ENCODE peak calls at places on chromosomes 3 and 15, in ten cellular contexts. One of them, this sample, is unnamed.

GRCh38 chr3:33636125-33636855 is 81.8 kb downstream of the CLASP2 start:
- DNase-seq in naive thymus-derived CD4-positive, alpha-beta T cell: peak; percentile 16
- DNase-seq in Panc1: no peak
- DNase-seq in RWPE1: peak; percentile 8
- DNase-seq in T-helper 17 cell: no peak
- DNase-seq in nucleus accumbens: no peak
- DNase-seq in AG08395: peak; percentile 48
- DNase-seq in hypothalamus: no peak
- DNase-seq in AG08396: peak; percentile 21
- DNase-seq in KBM-7: peak; percentile 80
- DNase-seq in this sample: no peak

GRCh38 chr3:8560608-8561007 is 59.0 kb downstream of the LMCD1 start:
- DNase-seq in naive thymus-derived CD4-positive, alpha-beta T cell: no peak
- DNase-seq in Panc1: no peak
- DNase-seq in RWPE1: no peak
- DNase-seq in T-helper 17 cell: no peak
- DNase-seq in nucleus accumbens: no peak
- DNase-seq in AG08395: peak; percentile 14
- DNase-seq in hypothalamus: no peak
- DNase-seq in AG08396: peak; percentile 56
- DNase-seq in KBM-7: no peak
- DNase-seq in this sample: no peak

GRCh38 chr3:19885468-19885867 is 48.5 kb downstream of the EFHB start:
- DNase-seq in naive thymus-derived CD4-positive, alpha-beta T cell: no peak
- DNase-seq in Panc1: no peak
- DNase-seq in RWPE1: peak; percentile 20
- DNase-seq in T-helper 17 cell: no peak
- DNase-seq in nucleus accumbens: no peak
- DNase-seq in AG08395: peak; percentile 62
- DNase-seq in hypothalamus: no peak
- DNase-seq in AG08396: peak; percentile 41
- DNase-seq in KBM-7: peak; percentile 40
- DNase-seq in this sample: no peak

GRCh38 chr3:165653130-165653778 is 184.0 kb downstream of the BCHE start:
- DNase-seq in naive thymus-derived CD4-positive, alpha-beta T cell: no peak
- DNase-seq in Panc1: no peak
- DNase-seq in RWPE1: no peak
- DNase-seq in T-helper 17 cell: no peak
- DNase-seq in nucleus accumbens: no peak
- DNase-seq in AG08395: no peak
- DNase-seq in hypothalamus: no peak
- DNase-seq in AG08396: no peak
- DNase-seq in KBM-7: peak; percentile 2
- DNase-seq in this sample: no peak

GRCh38 chr15:37921527-37922385 is 12.7 kb upstream of the TMCO5A start:
- DNase-seq in naive thymus-derived CD4-positive, alpha-beta T cell: no peak
- DNase-seq in Panc1: no peak
- DNase-seq in RWPE1: no peak
- DNase-seq in T-helper 17 cell: no peak
- DNase-seq in nucleus accumbens: no peak
- DNase-seq in AG08395: no peak
- DNase-seq in hypothalamus: no peak
- DNase-seq in AG08396: no peak
- DNase-seq in KBM-7: no peak
- DNase-seq in this sample: no peak

GRCh38 chr3:46558184-46559029 is 7.7 kb downstream of the LRRC2 start:
- DNase-seq in naive thymus-derived CD4-positive, alpha-beta T cell: peak; percentile 70
- DNase-seq in Panc1: peak; percentile 71
- DNase-seq in RWPE1: peak; percentile 68
- DNase-seq in T-helper 17 cell: peak; percentile 62
- DNase-seq in nucleus accumbens: peak; percentile 6
- DNase-seq in AG08395: peak; percentile 95
- DNase-seq in hypothalamus: peak; percentile 37
- DNase-seq in AG08396: peak; percentile 84
- DNase-seq in KBM-7: peak; percentile 90
- DNase-seq in this sample: no peak

GRCh38 chr3:111165411-111165810 is 93.8 kb downstream of the NECTIN3 start:
- DNase-seq in naive thymus-derived CD4-positive, alpha-beta T cell: no peak
- DNase-seq in Panc1: no peak
- DNase-seq in RWPE1: no peak
- DNase-seq in T-helper 17 cell: no peak
- DNase-seq in nucleus accumbens: no peak
- DNase-seq in AG08395: no peak
- DNase-seq in hypothalamus: no peak
- DNase-seq in AG08396: no peak
- DNase-seq in KBM-7: no peak
- DNase-seq in this sample: no peak

GRCh38 chr3:187041362-187042061 is 97.8 kb downstream of the RPL39L start:
- DNase-seq in naive thymus-derived CD4-positive, alpha-beta T cell: peak; percentile 51
- DNase-seq in Panc1: no peak
- DNase-seq in RWPE1: no peak
- DNase-seq in T-helper 17 cell: no peak
- DNase-seq in nucleus accumbens: no peak
- DNase-seq in AG08395: no peak
- DNase-seq in hypothalamus: no peak
- DNase-seq in AG08396: no peak
- DNase-seq in KBM-7: peak; percentile 61
- DNase-seq in this sample: no peak

GRCh38 chr3:40398346-40398745 is 11.4 kb downstream of the ENTPD3 start:
- DNase-seq in naive thymus-derived CD4-positive, alpha-beta T cell: no peak
- DNase-seq in Panc1: no peak
- DNase-seq in RWPE1: peak; percentile 8
- DNase-seq in T-helper 17 cell: no peak
- DNase-seq in nucleus accumbens: no peak
- DNase-seq in AG08395: no peak
- DNase-seq in hypothalamus: no peak
- DNase-seq in AG08396: no peak
- DNase-seq in KBM-7: no peak
- DNase-seq in this sample: no peak

GRCh38 chr15:41992151-41992802 is 19.9 kb upstream of the EHD4 start:
- DNase-seq in naive thymus-derived CD4-positive, alpha-beta T cell: no peak
- DNase-seq in Panc1: no peak
- DNase-seq in RWPE1: no peak
- DNase-seq in T-helper 17 cell: no peak
- DNase-seq in nucleus accumbens: no peak
- DNase-seq in AG08395: no peak
- DNase-seq in hypothalamus: no peak
- DNase-seq in AG08396: no peak
- DNase-seq in KBM-7: no peak
- DNase-seq in this sample: no peak

GRCh38 chr15:61186905-61187865 is 41.9 kb downstream of the RORA start:
- DNase-seq in naive thymus-derived CD4-positive, alpha-beta T cell: no peak
- DNase-seq in Panc1: no peak
- DNase-seq in RWPE1: no peak
- DNase-seq in T-helper 17 cell: no peak
- DNase-seq in nucleus accumbens: peak; percentile 8
- DNase-seq in AG08395: no peak
- DNase-seq in hypothalamus: no peak
- DNase-seq in AG08396: no peak
- DNase-seq in KBM-7: no peak
- DNase-seq in this sample: no peak

GRCh38 chr3:46517016-46517770 is 19.4 kb downstream of the RTP3 start:
- DNase-seq in naive thymus-derived CD4-positive, alpha-beta T cell: no peak
- DNase-seq in Panc1: peak; percentile 18
- DNase-seq in RWPE1: peak; percentile 71
- DNase-seq in T-helper 17 cell: no peak
- DNase-seq in nucleus accumbens: no peak
- DNase-seq in AG08395: peak; percentile 81
- DNase-seq in hypothalamus: no peak
- DNase-seq in AG08396: peak; percentile 52
- DNase-seq in KBM-7: no peak
- DNase-seq in this sample: no peak

GRCh38 chr3:47542614-47543173 is 29.2 kb upstream of the ELP6 start:
- DNase-seq in naive thymus-derived CD4-positive, alpha-beta T cell: no peak
- DNase-seq in Panc1: no peak
- DNase-seq in RWPE1: no peak
- DNase-seq in T-helper 17 cell: no peak
- DNase-seq in nucleus accumbens: peak; percentile 25
- DNase-seq in AG08395: peak; percentile 72
- DNase-seq in hypothalamus: peak; percentile 52
- DNase-seq in AG08396: peak; percentile 60
- DNase-seq in KBM-7: no peak
- DNase-seq in this sample: no peak

GRCh38 chr3:12730511-12731234 is 28.4 kb downstream of the TMEM40 start:
- DNase-seq in naive thymus-derived CD4-positive, alpha-beta T cell: no peak
- DNase-seq in Panc1: no peak
- DNase-seq in RWPE1: no peak
- DNase-seq in T-helper 17 cell: no peak
- DNase-seq in nucleus accumbens: no peak
- DNase-seq in AG08395: no peak
- DNase-seq in hypothalamus: no peak
- DNase-seq in AG08396: no peak
- DNase-seq in KBM-7: no peak
- DNase-seq in this sample: no peak

GRCh38 chr15:31268911-31269784 is 57.5 kb upstream of the KLF13 start:
- DNase-seq in naive thymus-derived CD4-positive, alpha-beta T cell: no peak
- DNase-seq in Panc1: no peak
- DNase-seq in RWPE1: no peak
- DNase-seq in T-helper 17 cell: no peak
- DNase-seq in nucleus accumbens: no peak
- DNase-seq in AG08395: no peak
- DNase-seq in hypothalamus: no peak
- DNase-seq in AG08396: no peak
- DNase-seq in KBM-7: no peak
- DNase-seq in this sample: peak; percentile 59

GRCh38 chr3:149784064-149784704 is 8.2 kb downstream of the ANKUB1 start:
- DNase-seq in naive thymus-derived CD4-positive, alpha-beta T cell: no peak
- DNase-seq in Panc1: no peak
- DNase-seq in RWPE1: peak; percentile 42
- DNase-seq in T-helper 17 cell: no peak
- DNase-seq in nucleus accumbens: no peak
- DNase-seq in AG08395: peak; percentile 34
- DNase-seq in hypothalamus: no peak
- DNase-seq in AG08396: peak; percentile 31
- DNase-seq in KBM-7: no peak
- DNase-seq in this sample: no peak

GRCh38 chr3:45988804-45989203 is 6.8 kb downstream of the FYCO1 start:
- DNase-seq in naive thymus-derived CD4-positive, alpha-beta T cell: no peak
- DNase-seq in Panc1: no peak
- DNase-seq in RWPE1: peak; percentile 55
- DNase-seq in T-helper 17 cell: no peak
- DNase-seq in nucleus accumbens: no peak
- DNase-seq in AG08395: peak; percentile 77
- DNase-seq in hypothalamus: no peak
- DNase-seq in AG08396: peak; percentile 59
- DNase-seq in KBM-7: no peak
- DNase-seq in this sample: no peak

GRCh38 chr15:92633418-92633817 is 22.2 kb downstream of the FAM174B start:
- DNase-seq in naive thymus-derived CD4-positive, alpha-beta T cell: no peak
- DNase-seq in Panc1: no peak
- DNase-seq in RWPE1: no peak
- DNase-seq in T-helper 17 cell: no peak
- DNase-seq in nucleus accumbens: no peak
- DNase-seq in AG08395: no peak
- DNase-seq in hypothalamus: no peak
- DNase-seq in AG08396: no peak
- DNase-seq in KBM-7: no peak
- DNase-seq in this sample: no peak

GRCh38 chr3:111729087-111729846 is 129.8 kb upstream of the PHLDB2 start:
- DNase-seq in naive thymus-derived CD4-positive, alpha-beta T cell: no peak
- DNase-seq in Panc1: no peak
- DNase-seq in RWPE1: no peak
- DNase-seq in T-helper 17 cell: no peak
- DNase-seq in nucleus accumbens: no peak
- DNase-seq in AG08395: peak; percentile 65
- DNase-seq in hypothalamus: peak; percentile 9
- DNase-seq in AG08396: peak; percentile 22
- DNase-seq in KBM-7: no peak
- DNase-seq in this sample: no peak

This sample was measured in NCI-H187.